ENCODE peak calls at places on chromosomes 4 and X, in five cellular contexts. C, F, X, K and N are unnamed samples.

GRCh38 chr4:176883681-176884418 is 91.1 kb upstream of the VEGFC start:
- DNase-seq in C (peak), F (no peak), X (no peak), K (peak), N (peak)

GRCh38 chr4:10188400-10189004 is 71.9 kb upstream of the WDR1 start:
- DNase-seq in C (no peak), F (no peak), X (no peak), K (no peak), N (no peak)

GRCh38 chr4:23956601-23957364 is 66.9 kb upstream of the PPARGC1A start:
- DNase-seq in C (no peak), F (no peak), X (no peak), K (peak), N (no peak)

GRCh38 chr4:35548921-35549320 is 695.4 kb downstream of the ARAP2 start:
- DNase-seq in C (no peak), F (no peak), X (no peak), K (no peak), N (no peak)

GRCh38 chr4:11505225-11505971 is 76.7 kb upstream of the HS3ST1 start:
- DNase-seq in C (peak), F (no peak), X (no peak), K (no peak), N (peak)

GRCh38 chrX:119693032-119693995 is at the start of gene SEPTIN6:
- DNase-seq in C (peak), F (peak), X (peak), K (peak), N (no peak)

GRCh38 chr4:158161561-158162354 is 11.1 kb downstream of the GASK1B start:
- DNase-seq in C (peak), F (no peak), X (no peak), K (peak), N (no peak)

GRCh38 chr4:82123934-82124333 is 249.9 kb downstream of the HNRNPD start:
- DNase-seq in C (no peak), F (peak), X (no peak), K (no peak), N (no peak)

GRCh38 chr4:88070031-88070430 is 62.6 kb downstream of the PKD2 start:
- DNase-seq in C (no peak), F (no peak), X (no peak), K (no peak), N (no peak)

GRCh38 chrX:119687661-119688413 is 5.1 kb downstream of the SEPTIN6 start:
- DNase-seq in C (no peak), F (no peak), X (no peak), K (no peak), N (no peak)

GRCh38 chr4:174669278-174669677 is 147.0 kb upstream of the HPGD start:
- DNase-seq in C (peak), F (no peak), X (no peak), K (peak), N (peak)

GRCh38 chr4:111506706-111507105 is 638.5 kb upstream of the FAM241A start:
- DNase-seq in C (peak), F (no peak), X (no peak), K (peak), N (no peak)

GRCh38 chrX:97766496-97767095 is 882.9 kb downstream of the RPA4 start:
- DNase-seq in C (no peak), F (peak), X (no peak), K (no peak), N (no peak)

GRCh38 chr4:88991746-88992145 is 65.2 kb downstream of the FAM13A start:
- DNase-seq in C (peak), F (no peak), X (no peak), K (peak), N (no peak)

GRCh38 chrX:24097741-24098140 is 43.0 kb downstream of the EIF2S3 start:
- DNase-seq in C (no peak), F (no peak), X (no peak), K (peak), N (no peak)

GRCh38 chrX:34734383-34734782 is 77.3 kb upstream of the TMEM47 start:
- DNase-seq in C (peak), F (no peak), X (no peak), K (peak), N (no peak)

GRCh38 chr4:176277162-176277904 is 8.3 kb upstream of the ASB5 start:
- DNase-seq in C (peak), F (peak), X (peak), K (peak), N (no peak)

GRCh38 chr4:139668658-139669201 is 3.1 kb downstream of the MGST2 start:
- DNase-seq in C (no peak), F (peak), X (no peak), K (no peak), N (no peak)
- H3K27ac ChIP-seq in C (no peak), F (peak), X (no peak), K (no peak), N (no peak)

GRCh38 chr4:74754218-74754617 is 40.1 kb downstream of the BTC start:
- DNase-seq in C (no peak), F (no peak), X (no peak), K (no peak), N (no peak)
- H3K27ac ChIP-seq in C (no peak), F (no peak), X (no peak), K (no peak), N (no peak)

GRCh38 chrX:18889346-18889745 is 94.6 kb downstream of the PHKA2 start:
- DNase-seq in C (no peak), F (no peak), X (no peak), K (no peak), N (no peak)
- H3K27ac ChIP-seq in C (no peak), F (no peak), X (no peak), K (no peak), N (no peak)

GRCh38 chr4:107894138-107894603 is 37.2 kb upstream of the CYP2U1 start:
- DNase-seq in C (no peak), F (no peak), X (no peak), K (no peak), N (no peak)

GRCh38 chr4:107893171-107894137 is 37.9 kb upstream of the CYP2U1 start:
- DNase-seq in C (no peak), F (no peak), X (no peak), K (peak), N (no peak)

GRCh38 chr4:107888237-107888636 is 43.1 kb upstream of the CYP2U1 start:
- DNase-seq in C (no peak), F (no peak), X (no peak), K (no peak), N (no peak)

GRCh38 chr4:107891299-107891698 is 40.0 kb upstream of the CYP2U1 start:
- DNase-seq in C (no peak), F (no peak), X (no peak), K (no peak), N (no peak)

GRCh38 chr4:107890779-107891178 is 40.6 kb upstream of the CYP2U1 start:
- DNase-seq in C (no peak), F (peak), X (no peak), K (no peak), N (no peak)
- H3K27ac ChIP-seq in C (no peak), F (no peak), X (no peak), K (no peak), N (no peak)

GRCh38 chr4:73090738-73091137 is 21.2 kb upstream of the COX18 start:
- DNase-seq in C (no peak), F (no peak), X (no peak), K (no peak), N (no peak)

GRCh38 chr4:73098713-73099112 is 29.2 kb upstream of the COX18 start:
- DNase-seq in C (no peak), F (no peak), X (no peak), K (no peak), N (no peak)

GRCh38 chr4:73087871-73088270 is 18.4 kb upstream of the COX18 start:
- DNase-seq in C (no peak), F (no peak), X (no peak), K (no peak), N (no peak)

GRCh38 chr4:73092868-73093267 is 23.4 kb upstream of the COX18 start:
- DNase-seq in C (no peak), F (no peak), X (no peak), K (no peak), N (no peak)
- H3K27ac ChIP-seq in C (no peak), F (no peak), X (no peak), K (no peak), N (no peak)